ENCODE peak calls at places on chromosomes 7 and 10, in seven cellular contexts. One of them, this sample, is unnamed.

GRCh38 chr7:2982401-2982800 is 61.3 kb downstream of the CARD11 start:
- DNase-seq in upper lobe of right lung: no peak
- DNase-seq in fibroblast of lung: no peak
- DNase-seq in cardiac muscle cell: no peak
- DNase-seq in ascending aorta: no peak
- DNase-seq in lung: no peak
- DNase-seq in psoas muscle: no peak
- DNase-seq in this sample: no peak

GRCh38 chr10:74825033-74825370 is 1.4 kb upstream of the KAT6B start:
- DNase-seq in lung: peak; percentile 40
- DNase-seq in upper lobe of right lung: peak; percentile 79
- DNase-seq in cardiac muscle cell: peak; percentile 52
- DNase-seq in fibroblast of lung: no peak
- DNase-seq in psoas muscle: peak; percentile 75
- DNase-seq in ascending aorta: no peak
- DNase-seq in this sample: peak; percentile 77

GRCh38 chr10:16756561-16757221 is 60.5 kb downstream of the RSU1 start:
- DNase-seq in fibroblast of lung: peak; percentile 71
- DNase-seq in psoas muscle: no peak
- DNase-seq in ascending aorta: no peak
- DNase-seq in lung: no peak
- DNase-seq in upper lobe of right lung: no peak
- DNase-seq in cardiac muscle cell: no peak
- DNase-seq in this sample: no peak

GRCh38 chr10:44955408-44956070 is 4.1 kb upstream of the RASSF4 start:
- DNase-seq in upper lobe of right lung: no peak
- DNase-seq in cardiac muscle cell: no peak
- DNase-seq in fibroblast of lung: no peak
- DNase-seq in lung: no peak
- DNase-seq in psoas muscle: peak; percentile 92
- DNase-seq in ascending aorta: peak; percentile 64
- DNase-seq in this sample: no peak

GRCh38 chr7:73429218-73429617 is 4.4 kb upstream of the FZD9 start:
- DNase-seq in psoas muscle: no peak
- DNase-seq in upper lobe of right lung: no peak
- DNase-seq in lung: no peak
- DNase-seq in cardiac muscle cell: peak; percentile 47
- DNase-seq in ascending aorta: no peak
- DNase-seq in fibroblast of lung: no peak
- DNase-seq in this sample: no peak

GRCh38 chr10:11120711-11121110 is 103.0 kb downstream of the CELF2 start:
- DNase-seq in upper lobe of right lung: no peak
- DNase-seq in ascending aorta: no peak
- DNase-seq in cardiac muscle cell: no peak
- DNase-seq in fibroblast of lung: no peak
- DNase-seq in psoas muscle: no peak
- DNase-seq in lung: no peak
- DNase-seq in this sample: no peak

GRCh38 chr10:119643306-119644214 is 7.6 kb upstream of the BAG3 start:
- DNase-seq in lung: no peak
- DNase-seq in ascending aorta: no peak
- DNase-seq in cardiac muscle cell: no peak
- DNase-seq in fibroblast of lung: peak; percentile 50
- DNase-seq in upper lobe of right lung: no peak
- DNase-seq in psoas muscle: no peak
- DNase-seq in this sample: no peak

GRCh38 chr10:49817845-49818244 is 55.7 kb upstream of the OGDHL start:
- DNase-seq in cardiac muscle cell: no peak
- DNase-seq in lung: no peak
- DNase-seq in psoas muscle: no peak
- DNase-seq in ascending aorta: no peak
- DNase-seq in upper lobe of right lung: no peak
- DNase-seq in fibroblast of lung: no peak
- DNase-seq in this sample: no peak

GRCh38 chr7:140723002-140723401 is 26.5 kb downstream of the NDUFB2 start:
- DNase-seq in ascending aorta: no peak
- DNase-seq in lung: no peak
- DNase-seq in upper lobe of right lung: no peak
- DNase-seq in fibroblast of lung: no peak
- DNase-seq in psoas muscle: no peak
- DNase-seq in cardiac muscle cell: no peak
- DNase-seq in this sample: no peak

GRCh38 chr7:101532000-101532399 is 97.1 kb downstream of the MYL10 start:
- DNase-seq in ascending aorta: no peak
- DNase-seq in cardiac muscle cell: no peak
- DNase-seq in psoas muscle: no peak
- DNase-seq in fibroblast of lung: no peak
- DNase-seq in upper lobe of right lung: no peak
- DNase-seq in lung: no peak
- DNase-seq in this sample: no peak

DNA sequence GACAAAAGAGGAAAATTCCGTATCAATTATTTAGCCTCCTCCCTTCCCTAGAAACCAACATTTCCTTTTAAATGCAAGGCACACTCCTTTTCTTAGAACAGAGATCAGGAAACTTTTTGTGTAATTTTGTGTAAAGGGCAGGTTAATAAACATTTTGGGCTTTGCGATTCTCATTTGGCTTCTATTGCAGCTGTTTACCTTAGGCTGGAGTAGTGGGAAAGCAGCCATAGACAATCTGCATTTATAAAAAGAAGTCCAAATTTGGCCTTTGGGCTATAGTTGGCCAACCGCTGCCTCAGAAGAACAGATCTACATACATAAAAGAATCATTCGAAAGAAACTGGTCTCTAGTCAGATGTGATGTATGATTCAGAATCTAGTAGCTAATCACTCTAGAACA is 35.3 kb downstream of the NAMPT start:
- DNase-seq in lung: no peak
- DNase-seq in psoas muscle: no peak
- DNase-seq in ascending aorta: no peak
- DNase-seq in upper lobe of right lung: no peak
- DNase-seq in cardiac muscle cell: no peak
- DNase-seq in fibroblast of lung: no peak
- DNase-seq in this sample: no peak
- H3K36me3 ChIP-seq in lung: peaks cover 7% of the 10 kb centered on the region
- H3K36me3 ChIP-seq in psoas muscle: peaks cover 11% of the 10 kb centered on the region
- H3K36me3 ChIP-seq in ascending aorta: peaks cover 69% of the 10 kb centered on the region
- H3K36me3 ChIP-seq in upper lobe of right lung: peaks cover 69% of the 10 kb centered on the region
- H3K36me3 ChIP-seq in cardiac muscle cell: peaks cover 22% of the 10 kb centered on the region
- H3K36me3 ChIP-seq in fibroblast of lung: no peaks in the 10 kb centered on the region
- H3K36me3 ChIP-seq in this sample: no peaks in the 10 kb centered on the region

DNA sequence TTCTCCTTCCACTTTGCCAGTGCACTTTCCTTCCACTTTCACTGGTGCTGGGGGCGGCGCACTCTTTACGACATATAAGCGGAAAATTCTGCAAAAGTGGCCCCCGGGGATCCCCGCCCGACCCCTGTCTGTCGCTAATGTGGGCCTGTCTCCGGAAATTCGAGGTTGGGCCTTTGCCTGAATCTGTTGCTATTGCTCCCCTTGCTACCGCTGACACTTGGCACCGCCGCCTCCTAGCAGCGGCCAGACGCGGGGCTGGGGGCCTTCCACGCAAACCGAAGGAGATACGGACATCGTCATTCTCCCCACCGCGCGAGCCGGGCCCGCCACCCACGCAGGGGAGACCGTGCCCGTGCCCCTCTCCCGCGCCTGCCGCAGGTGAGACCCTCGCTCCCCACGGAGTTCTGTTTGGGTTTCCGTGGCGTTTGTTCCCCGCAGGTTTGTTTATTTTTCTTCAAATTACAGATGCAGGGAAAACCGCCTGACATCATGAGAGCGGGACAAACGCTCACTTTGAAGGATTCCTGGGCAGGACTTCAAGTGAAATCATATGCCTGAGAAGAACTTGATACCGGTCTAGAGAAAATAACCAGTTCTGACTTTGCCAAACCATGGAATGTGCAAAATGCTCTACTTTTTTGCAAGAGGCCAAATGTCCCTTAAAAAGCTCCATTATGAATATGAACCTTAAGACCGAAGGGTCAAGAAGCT is 5.0 kb downstream of the TWIST1 start:
- DNase-seq in cardiac muscle cell: peak; percentile 28
- DNase-seq in fibroblast of lung: peak; percentile 73
- DNase-seq in psoas muscle: no peak
- DNase-seq in upper lobe of right lung: no peak
- DNase-seq in ascending aorta: no peak
- DNase-seq in lung: no peak
- DNase-seq in this sample: no peak
- TF ChIP-seq CTCF in cardiac muscle cell: no peak
- TF ChIP-seq CTCF in fibroblast of lung: no peak
- TF ChIP-seq CTCF in psoas muscle: no peak
- TF ChIP-seq CTCF in upper lobe of right lung: no peak
- TF ChIP-seq CTCF in ascending aorta: no peak
- TF ChIP-seq CTCF in lung: no peak
- TF ChIP-seq CTCF in this sample: no peak

DNA sequence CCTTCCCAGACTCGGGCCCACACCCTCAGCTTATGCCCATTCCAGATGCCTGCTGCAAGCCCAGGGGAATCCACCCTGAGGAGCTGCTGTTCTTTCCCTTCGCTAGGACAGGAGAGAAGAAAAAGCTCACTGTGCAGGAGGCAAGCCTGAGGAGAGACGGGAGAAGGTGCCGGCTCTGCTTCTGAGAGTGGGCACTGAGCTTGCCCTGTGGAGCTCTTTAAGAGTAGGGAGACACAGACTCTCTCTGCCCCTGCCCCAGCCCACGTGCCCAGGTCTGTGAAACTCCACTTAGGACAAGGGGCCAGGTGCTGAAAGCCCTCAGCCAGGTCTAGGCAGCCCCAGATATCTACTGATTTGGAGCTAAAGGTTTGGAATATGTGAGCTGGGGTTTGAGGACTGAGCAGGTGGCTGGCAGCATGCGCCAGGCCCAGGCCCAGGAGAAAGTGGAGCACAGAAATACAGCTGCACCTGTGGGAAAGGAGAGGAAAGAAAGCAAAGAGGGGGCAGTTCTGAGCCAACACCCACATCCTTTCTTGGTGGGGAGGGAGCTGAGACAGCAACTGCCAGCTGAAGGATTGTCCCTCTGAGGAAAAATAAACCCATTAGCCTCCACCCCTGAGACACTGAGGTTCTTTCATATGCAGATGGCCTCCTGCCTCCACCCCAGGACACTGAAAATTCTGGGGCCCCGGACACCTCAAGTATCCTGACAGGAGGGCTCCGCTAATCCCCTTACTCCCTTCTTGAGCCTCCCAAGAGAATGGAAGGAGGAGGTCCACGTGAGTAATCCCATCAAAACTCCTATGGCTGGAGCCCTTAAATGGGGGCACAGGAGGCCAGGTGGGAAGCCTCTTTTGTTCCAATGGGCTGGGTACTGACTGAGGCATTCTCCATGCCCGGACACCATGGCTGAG is 7.3 kb downstream of the POLL start:
- DNase-seq in ascending aorta: no peak
- DNase-seq in fibroblast of lung: no peak
- DNase-seq in psoas muscle: peak; percentile 16
- DNase-seq in cardiac muscle cell: no peak
- DNase-seq in upper lobe of right lung: peak; percentile 49
- DNase-seq in lung: no peak
- DNase-seq in this sample: no peak
- H3K36me3 ChIP-seq in ascending aorta: peaks cover 89% of the 10 kb centered on the region
- H3K36me3 ChIP-seq in fibroblast of lung: peaks cover 18% of the 10 kb centered on the region
- H3K36me3 ChIP-seq in psoas muscle: peaks cover 2% of the 10 kb centered on the region
- H3K36me3 ChIP-seq in cardiac muscle cell: peaks cover 12% of the 10 kb centered on the region
- H3K36me3 ChIP-seq in upper lobe of right lung: peaks cover 56% of the 10 kb centered on the region
- H3K36me3 ChIP-seq in lung: peaks cover 54% of the 10 kb centered on the region
- H3K36me3 ChIP-seq in this sample: no peaks in the 10 kb centered on the region

DNA sequence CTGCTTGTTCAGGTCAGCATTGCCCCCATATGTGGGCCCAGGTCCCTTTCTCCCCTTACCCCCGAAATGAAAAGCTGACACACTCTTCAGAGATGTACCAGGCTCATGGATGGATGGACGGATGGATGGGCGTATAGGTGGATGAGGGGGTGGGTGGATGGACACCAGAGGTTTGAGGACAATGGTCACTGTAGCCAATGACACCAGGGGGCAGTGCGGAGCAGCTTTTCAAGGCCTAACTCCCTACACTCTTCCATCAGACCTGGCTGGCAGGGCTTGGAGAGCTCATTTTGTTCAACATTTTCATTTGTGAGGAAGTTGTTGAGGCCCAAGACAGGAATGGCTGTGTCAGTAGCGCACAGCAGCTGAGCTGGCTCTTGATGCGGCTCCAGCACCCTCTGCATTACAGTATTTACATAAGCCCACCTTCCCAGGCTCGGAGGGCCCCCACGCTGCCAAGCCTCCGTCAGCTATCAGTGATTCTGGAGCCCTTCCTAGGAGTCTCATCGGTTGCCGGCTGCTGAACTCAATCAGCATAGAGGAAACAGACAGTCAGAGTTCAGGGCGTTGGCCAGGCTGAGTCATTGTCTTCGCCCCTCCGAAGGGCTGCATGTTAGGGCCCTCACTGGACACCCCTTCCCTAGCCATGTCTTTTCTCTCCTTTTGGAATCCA is 11.6 kb upstream of the FFAR4 start:
- DNase-seq in cardiac muscle cell: peak; percentile 89
- DNase-seq in fibroblast of lung: peak; percentile 65
- DNase-seq in upper lobe of right lung: peak; percentile 86
- DNase-seq in psoas muscle: peak; percentile 71
- DNase-seq in ascending aorta: peak; percentile 79
- DNase-seq in lung: peak; percentile 73
- DNase-seq in this sample: peak; percentile 68
- TF ChIP-seq CTCF in cardiac muscle cell: peak; percentile 90
- TF ChIP-seq CTCF in fibroblast of lung: peak; percentile 46
- TF ChIP-seq CTCF in upper lobe of right lung: peak; percentile 69
- TF ChIP-seq CTCF in psoas muscle: peak; percentile 33
- TF ChIP-seq CTCF in ascending aorta: peak; percentile 69
- TF ChIP-seq CTCF in lung: peak; percentile 19
- TF ChIP-seq CTCF in this sample: peak; percentile 36

GRCh38 chr7:64544010-64544409 is 18.9 kb downstream of the ZNF680 start:
- DNase-seq in cardiac muscle cell: no peak
- DNase-seq in upper lobe of right lung: no peak
- DNase-seq in lung: no peak
- DNase-seq in ascending aorta: no peak
- DNase-seq in psoas muscle: no peak
- DNase-seq in fibroblast of lung: no peak
- DNase-seq in this sample: no peak
- H3K36me3 ChIP-seq in cardiac muscle cell: peaks cover 8% of the 10 kb centered on the region
- H3K36me3 ChIP-seq in upper lobe of right lung: peaks cover 26% of the 10 kb centered on the region
- H3K36me3 ChIP-seq in lung: peaks cover 8% of the 10 kb centered on the region
- H3K36me3 ChIP-seq in ascending aorta: peaks cover 14% of the 10 kb centered on the region
- H3K36me3 ChIP-seq in psoas muscle: peaks cover 2% of the 10 kb centered on the region
- H3K36me3 ChIP-seq in fibroblast of lung: no peaks in the 10 kb centered on the region
- H3K36me3 ChIP-seq in this sample: no peaks in the 10 kb centered on the region

DNA sequence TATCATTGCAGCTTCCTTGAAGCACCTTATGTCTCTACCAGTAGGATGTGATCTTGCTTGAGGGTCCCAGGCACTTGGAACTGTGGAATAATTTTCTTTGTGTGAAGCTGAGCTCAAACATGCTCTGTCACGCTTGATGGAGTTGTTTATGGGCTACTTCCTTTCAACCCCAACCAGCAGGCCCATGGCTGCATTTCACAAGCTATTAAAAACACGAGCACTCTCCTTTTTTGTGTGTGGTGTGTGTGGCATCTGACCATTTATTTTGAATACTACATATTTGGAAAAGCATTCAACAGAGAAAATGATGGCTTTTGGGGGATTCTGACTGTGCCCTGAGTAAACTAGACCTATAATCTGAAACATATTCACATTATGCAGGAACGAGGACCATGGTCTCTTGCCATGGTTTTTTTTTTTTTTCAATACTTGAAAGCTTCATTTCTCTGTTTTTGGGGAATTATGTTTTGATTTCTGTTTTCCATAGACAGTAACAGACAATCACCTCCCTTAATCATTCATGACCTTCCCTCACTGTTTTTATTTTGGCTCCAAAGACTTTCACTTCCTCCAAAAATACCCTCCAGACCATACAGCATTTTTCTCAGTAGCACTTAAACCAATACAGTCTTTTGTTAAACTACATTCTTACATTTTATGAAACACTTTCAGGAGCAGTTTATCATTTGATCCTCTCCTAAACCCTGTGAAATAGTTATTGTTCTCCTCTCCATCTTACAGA is 233.6 kb upstream of the BMPER start:
- DNase-seq in lung: no peak
- DNase-seq in fibroblast of lung: no peak
- DNase-seq in cardiac muscle cell: no peak
- DNase-seq in upper lobe of right lung: no peak
- DNase-seq in ascending aorta: no peak
- DNase-seq in psoas muscle: no peak
- DNase-seq in this sample: no peak
- TF ChIP-seq CTCF in lung: no peak
- TF ChIP-seq CTCF in fibroblast of lung: no peak
- TF ChIP-seq CTCF in cardiac muscle cell: no peak
- TF ChIP-seq CTCF in upper lobe of right lung: no peak
- TF ChIP-seq CTCF in ascending aorta: no peak
- TF ChIP-seq CTCF in psoas muscle: no peak
- TF ChIP-seq CTCF in this sample: no peak